ENCODE peak calls at places on chromosomes 5 and 9, in seven cellular contexts. N, R, E, L, W, G and Z are unnamed samples.

GRCh38 chr9:26271495-26272122 is 593.4 kb upstream of the TUSC1 start:
- DNase-seq in N (no peak), R (no peak), E (no peak), L (no peak), W (no peak), G (no peak), Z (no peak)

GRCh38 chr9:98807070-98807810 is at the start of gene GALNT12:
- DNase-seq in N (no peak), R (no peak), E (peak; percentile 77), L (peak; percentile 67), W (peak; percentile 57), G (peak; percentile 21), Z (no peak)

GRCh38 chr9:5872496-5872895 is 18.2 kb upstream of the MLANA start:
- DNase-seq in N (no peak), R (no peak), E (no peak), L (no peak), W (no peak), G (peak; percentile 89), Z (no peak)

GRCh38 chr5:9572246-9572645 is 26.4 kb upstream of the SEMA5A start:
- DNase-seq in N (no peak), R (no peak), E (no peak), L (no peak), W (no peak), G (peak; percentile 61), Z (no peak)

GRCh38 chr5:135264451-135265445 is 134.3 kb downstream of the MACROH2A1 start:
- DNase-seq in N (no peak), R (peak; percentile 76), E (no peak), L (no peak), W (no peak), G (no peak), Z (peak; percentile 74)

GRCh38 chr5:7876867-7877266 is 7.9 kb downstream of the MTRR start:
- DNase-seq in N (no peak), R (peak; percentile 75), E (no peak), L (no peak), W (no peak), G (no peak), Z (peak; percentile 34)

GRCh38 chr9:115292584-115293271 is 174.8 kb upstream of the TNC start:
- DNase-seq in N (peak; percentile 42), R (peak; percentile 52), E (no peak), L (no peak), W (peak; percentile 32), G (no peak), Z (peak; percentile 3)

GRCh38 chr9:121823451-121824169 is 172.2 kb downstream of the DAB2IP start:
- DNase-seq in N (no peak), R (no peak), E (peak; percentile 28), L (no peak), W (no peak), G (peak; percentile 87), Z (no peak)

GRCh38 chr5:35096209-35096608 is 48.5 kb upstream of the AGXT2 start:
- DNase-seq in N (no peak), R (no peak), E (no peak), L (no peak), W (no peak), G (no peak), Z (no peak)

GRCh38 chr9:35464056-35465025 is 25.6 kb upstream of the RUSC2 start:
- DNase-seq in N (no peak), R (peak; percentile 26), E (no peak), L (no peak), W (no peak), G (no peak), Z (peak; percentile 80)

GRCh38 chr9:75087824-75088645 is at the start of the genes NMRK1 and OSTF1:
- DNase-seq in N (peak; percentile 94), R (peak; percentile 96), E (peak; percentile 89), L (peak; percentile 96), W (peak; percentile 98), G (peak; percentile 98), Z (peak; percentile 96)

GRCh38 chr5:144017631-144018030 is 152.8 kb downstream of the YIPF5 start:
- DNase-seq in N (no peak), R (peak; percentile 57), E (no peak), L (no peak), W (no peak), G (no peak), Z (no peak)

GRCh38 chr5:114206640-114207039 is 155.2 kb upstream of the KCNN2 start:
- DNase-seq in N (no peak), R (no peak), E (no peak), L (no peak), W (no peak), G (no peak), Z (no peak)

GRCh38 chr5:34487956-34488355 is 168.2 kb upstream of the RAI14 start:
- DNase-seq in N (no peak), R (no peak), E (no peak), L (no peak), W (no peak), G (no peak), Z (no peak)

GRCh38 chr9:91960367-91960766 is 10.3 kb upstream of the ROR2 start:
- DNase-seq in N (no peak), R (no peak), E (no peak), L (no peak), W (no peak), G (no peak), Z (no peak)

GRCh38 chr5:137415231-137415681 is 83.9 kb downstream of the SPOCK1 start:
- DNase-seq in N (no peak), R (peak; percentile 70), E (no peak), L (no peak), W (no peak), G (peak; percentile 22), Z (no peak)

GRCh38 chr5:3601929-3602712 is 6.5 kb downstream of the IRX1 start:
- DNase-seq in N (no peak), R (no peak), E (peak; percentile 56), L (no peak), W (peak; percentile 19), G (no peak), Z (no peak)

GRCh38 chr5:67166460-67166871 is 30.1 kb downstream of the CD180 start:
- DNase-seq in N (no peak), R (no peak), E (no peak), L (peak; percentile 84), W (peak; percentile 91), G (peak; percentile 41), Z (no peak)

GRCh38 chr5:122163151-122164069 is 34.1 kb downstream of the ZNF474 start:
- DNase-seq in N (no peak), R (peak; percentile 95), E (no peak), L (no peak), W (peak; percentile 52), G (peak; percentile 72), Z (peak; percentile 91)

GRCh38 chr9:120710110-120710981 is 3.9 kb downstream of the MEGF9 start:
- DNase-seq in N (no peak), R (peak; percentile 39), E (no peak), L (no peak), W (no peak), G (peak; percentile 26), Z (peak; percentile 72)

GRCh38 chr9:124812401-124813016 is 35.6 kb downstream of the OLFML2A start:
- DNase-seq in N (peak; percentile 32), R (peak; percentile 99), E (no peak), L (no peak), W (peak; percentile 89), G (no peak), Z (peak; percentile 95)

GRCh38 chr5:1762121-1762877 is 37.3 kb downstream of the MRPL36 start:
- DNase-seq in N (no peak), R (no peak), E (peak; percentile 41), L (peak; percentile 20), W (no peak), G (no peak), Z (no peak)

GRCh38 chr5:173973614-173973969 is 15.4 kb upstream of the C5orf47 start:
- DNase-seq in N (peak; percentile 26), R (no peak), E (peak; percentile 70), L (peak; percentile 62), W (peak; percentile 59), G (peak; percentile 10), Z (no peak)

GRCh38 chr5:66415208-66415607 is 181.0 kb upstream of the MAST4 start:
- DNase-seq in N (no peak), R (no peak), E (no peak), L (no peak), W (no peak), G (no peak), Z (no peak)

GRCh38 chr5:68239485-68239884 is 23.9 kb downstream of the PIK3R1 start:
- DNase-seq in N (no peak), R (peak; percentile 90), E (no peak), L (no peak), W (no peak), G (peak; percentile 39), Z (peak; percentile 90)

DNA sequence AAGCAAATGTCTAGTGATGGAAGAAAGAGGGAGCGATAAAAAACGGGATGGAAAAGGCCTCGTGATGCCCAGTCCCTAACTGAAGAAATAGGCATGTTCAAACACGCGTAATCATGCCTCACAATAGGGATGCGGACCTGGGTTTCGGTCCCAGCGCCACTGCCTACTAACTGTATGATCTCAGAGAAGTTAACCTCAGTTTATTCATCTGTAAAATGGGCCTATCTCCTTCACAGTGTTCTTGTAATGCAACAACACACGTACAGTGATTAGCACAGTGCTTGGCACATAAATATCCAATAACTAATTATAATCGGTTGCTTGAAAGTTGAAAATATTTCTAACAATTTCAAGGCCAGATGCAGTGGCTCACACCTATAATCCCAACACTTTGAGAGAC is 181.8 kb downstream of the FANCC start:
- DNase-seq in N (no peak), R (no peak), E (no peak), L (no peak), W (no peak), G (no peak), Z (no peak)
- H2BK120ac ChIP-seq in N (no peak overlapping the region), R (no peak overlapping the region), E (no peak overlapping the region), L (no peak overlapping the region), W (no peak overlapping the region), G (no peak overlapping the region), Z (no peak overlapping the region)

GRCh38 chr9:134993996-134994720 is 76.4 kb upstream of the FCN1 start:
- DNase-seq in N (no peak), R (no peak), E (no peak), L (no peak), W (no peak), G (no peak), Z (no peak)
- H2BK120ac ChIP-seq in N (no peak overlapping the region), R (no peak overlapping the region), E (no peak overlapping the region), L (no peak overlapping the region), W (no peak overlapping the region), G (no peak overlapping the region), Z (no peak overlapping the region)

DNA sequence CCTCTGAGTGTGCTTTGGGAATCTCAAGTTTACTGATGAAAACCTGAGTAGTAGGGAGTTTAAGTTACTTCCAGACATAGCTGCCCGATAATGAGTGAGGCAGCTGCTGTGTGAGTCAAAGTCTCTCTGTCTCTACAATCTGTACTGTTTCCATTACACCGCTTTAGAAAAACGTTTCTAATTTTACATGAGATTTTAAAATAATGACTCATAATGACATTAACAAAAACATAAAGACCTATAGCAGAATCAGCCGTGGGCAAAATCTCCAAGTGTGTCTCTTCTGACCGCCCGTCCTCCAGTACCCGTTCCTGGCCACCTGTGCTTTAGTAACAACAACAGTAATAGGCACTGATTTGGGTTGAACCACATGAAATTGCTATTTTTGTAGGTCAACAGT is 69.6 kb upstream of the PRRC1 start:
- DNase-seq in N (no peak), R (peak; percentile 74), E (no peak), L (no peak), W (no peak), G (no peak), Z (peak; percentile 46)
- H2BK120ac ChIP-seq in N (no peak overlapping the region), R (no peak overlapping the region), E (no peak overlapping the region), L (no peak overlapping the region), W (no peak overlapping the region), G (no peak overlapping the region), Z (no peak overlapping the region)

DNA sequence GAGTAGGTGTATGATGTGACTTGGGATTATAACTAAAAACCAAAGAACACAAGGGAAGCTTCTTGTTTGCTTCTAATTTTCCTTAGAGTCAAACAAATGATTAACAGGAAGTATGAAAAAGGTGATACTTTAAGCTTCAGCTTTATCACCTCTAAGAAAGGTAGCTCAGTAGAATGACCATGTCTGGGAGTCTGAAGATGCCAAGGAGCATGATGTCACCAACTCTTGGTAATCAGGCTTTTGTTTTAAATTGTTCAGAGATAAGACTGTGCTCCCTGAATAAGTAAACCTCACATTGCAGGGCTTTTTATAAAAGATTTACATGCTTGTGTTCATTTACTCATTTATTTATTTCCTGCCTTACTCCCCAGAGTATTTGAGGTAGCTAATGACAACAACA is 169.9 kb downstream of the FER start:
- DNase-seq in N (no peak), R (peak; percentile 40), E (no peak), L (no peak), W (peak; percentile 77), G (peak; percentile 45), Z (peak; percentile 6)
- H2BK120ac ChIP-seq in N (no peak overlapping the region), R (no peak overlapping the region), E (no peak overlapping the region), L (no peak overlapping the region), W (no peak overlapping the region), G (no peak overlapping the region), Z (no peak overlapping the region)